ENCODE peak calls at places on chromosomes 12 and 14, in eight cellular contexts. F is upper lobe of left lung, V is uterus, X is GM12891, W is IMR-90, B is body of pancreas, E is lower leg skin, Z is transverse colon. I is an unnamed sample.

GRCh38 chr12:65779091-65779642 is 45.1 kb upstream of the HMGA2 start:
- DNase-seq in F (no peak), V (no peak), X (no peak), W (peak; percentile 61), B (no peak), E (no peak), Z (no peak), I (no peak)

GRCh38 chr12:93137656-93138612 is 208.8 kb upstream of the EEA1 start:
- DNase-seq in F (peak; percentile 51), V (no peak), X (no peak), W (peak; percentile 90), B (peak; percentile 26), E (peak; percentile 36), Z (no peak), I (peak; percentile 60)

GRCh38 chr14:105193916-105194782 is 13.0 kb upstream of the NUDT14 start:
- DNase-seq in F (no peak), V (no peak), X (no peak), W (peak; percentile 11), B (no peak), E (no peak), Z (no peak), I (no peak)

GRCh38 chr14:101235042-101235871 is 326.0 kb upstream of the DIO3 start:
- DNase-seq in F (peak; percentile 45), V (peak; percentile 54), X (peak; percentile 65), W (peak; percentile 32), B (peak; percentile 61), E (peak; percentile 21), Z (peak; percentile 65), I (peak; percentile 86)

GRCh38 chr12:109027767-109028166 is 6.9 kb upstream of the SVOP start:
- DNase-seq in F (no peak), V (no peak), X (no peak), W (peak; percentile 64), B (no peak), E (no peak), Z (no peak), I (no peak)

GRCh38 chr14:90820958-90821357 is 4.7 kb upstream of the TTC7B start:
- DNase-seq in F (no peak), V (no peak), X (peak; percentile 52), W (peak; percentile 55), B (peak; percentile 53), E (no peak), Z (peak; percentile 27), I (peak; percentile 100)

GRCh38 chr14:71311061-71311460 is 403.8 kb downstream of the PCNX1 start:
- DNase-seq in F (no peak), V (no peak), X (no peak), W (no peak), B (no peak), E (no peak), Z (no peak), I (no peak)

GRCh38 chr12:55996715-55997534 is at the start of gene SUOX:
- DNase-seq in F (peak; percentile 99), V (peak; percentile 96), X (peak; percentile 96), W (peak; percentile 96), B (peak; percentile 99), E (peak; percentile 96), Z (peak; percentile 97), I (peak; percentile 98)

GRCh38 chr12:130339946-130340345 is 2.3 kb downstream of the PIWIL1 start:
- DNase-seq in F (no peak), V (no peak), X (no peak), W (no peak), B (no peak), E (no peak), Z (peak; percentile 47), I (no peak)

GRCh38 chr12:26054383-26054782 is 70.5 kb downstream of the BHLHE41 start:
- DNase-seq in F (no peak), V (no peak), X (no peak), W (no peak), B (no peak), E (no peak), Z (no peak), I (no peak)

GRCh38 chr14:95059126-95059525 is 98.2 kb downstream of the DICER1 start:
- DNase-seq in F (no peak), V (no peak), X (no peak), W (no peak), B (no peak), E (no peak), Z (no peak), I (no peak)

GRCh38 chr12:68207276-68207675 is 18.3 kb downstream of the IL26 start:
- DNase-seq in F (no peak), V (no peak), X (no peak), W (no peak), B (no peak), E (no peak), Z (no peak), I (no peak)

GRCh38 chr12:88207921-88208640 is 66.0 kb downstream of the TMTC3 start:
- DNase-seq in F (no peak), V (no peak), X (no peak), W (peak; percentile 79), B (peak; percentile 27), E (no peak), Z (no peak), I (peak; percentile 13)

DNA sequence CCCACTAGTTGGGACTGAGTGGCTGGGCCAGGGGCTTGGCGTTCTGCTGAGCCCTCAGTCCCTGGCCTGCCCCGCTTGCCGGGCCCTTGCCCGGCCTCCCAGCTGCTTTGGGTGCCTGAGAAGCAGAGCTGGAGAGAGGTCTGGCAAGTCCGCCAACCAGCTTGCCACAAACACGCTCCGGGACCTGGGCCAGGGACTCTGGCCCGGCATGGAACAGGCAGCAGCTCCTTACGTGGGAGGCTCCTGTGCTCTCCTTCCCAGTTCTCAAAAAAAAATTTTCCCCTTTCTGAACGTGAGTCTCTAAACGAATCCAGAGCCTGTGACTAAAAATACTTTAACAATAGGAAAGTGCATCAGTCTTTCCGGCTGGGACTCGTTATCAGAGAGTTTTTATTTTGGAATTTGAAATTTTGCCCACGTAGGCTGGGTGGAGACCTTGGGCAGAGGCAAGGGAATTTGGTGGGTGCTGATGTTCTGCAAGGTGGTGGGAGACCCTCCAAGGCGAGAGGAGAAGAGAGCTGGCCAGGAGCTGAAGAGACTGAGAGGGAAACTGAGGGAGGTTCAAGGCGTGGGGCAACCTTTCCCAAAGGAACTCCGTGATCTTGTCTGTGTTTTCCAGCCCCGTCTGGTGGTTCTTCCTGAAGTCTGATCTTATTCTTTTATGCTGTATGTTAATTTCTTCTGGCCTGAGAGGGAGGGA is 6.8 kb upstream of the NR4A1 start:
- DNase-seq in F (peak; percentile 62), V (peak; percentile 93), X (no peak), W (no peak), B (peak; percentile 86), E (no peak), Z (peak; percentile 57), I (no peak)
- TF ChIP-seq POLR2A in F (no peak), V (peak; percentile 61), X (no peak), W (no peak), B (peak; percentile 46), E (no peak), Z (no peak), I (no peak)

DNA sequence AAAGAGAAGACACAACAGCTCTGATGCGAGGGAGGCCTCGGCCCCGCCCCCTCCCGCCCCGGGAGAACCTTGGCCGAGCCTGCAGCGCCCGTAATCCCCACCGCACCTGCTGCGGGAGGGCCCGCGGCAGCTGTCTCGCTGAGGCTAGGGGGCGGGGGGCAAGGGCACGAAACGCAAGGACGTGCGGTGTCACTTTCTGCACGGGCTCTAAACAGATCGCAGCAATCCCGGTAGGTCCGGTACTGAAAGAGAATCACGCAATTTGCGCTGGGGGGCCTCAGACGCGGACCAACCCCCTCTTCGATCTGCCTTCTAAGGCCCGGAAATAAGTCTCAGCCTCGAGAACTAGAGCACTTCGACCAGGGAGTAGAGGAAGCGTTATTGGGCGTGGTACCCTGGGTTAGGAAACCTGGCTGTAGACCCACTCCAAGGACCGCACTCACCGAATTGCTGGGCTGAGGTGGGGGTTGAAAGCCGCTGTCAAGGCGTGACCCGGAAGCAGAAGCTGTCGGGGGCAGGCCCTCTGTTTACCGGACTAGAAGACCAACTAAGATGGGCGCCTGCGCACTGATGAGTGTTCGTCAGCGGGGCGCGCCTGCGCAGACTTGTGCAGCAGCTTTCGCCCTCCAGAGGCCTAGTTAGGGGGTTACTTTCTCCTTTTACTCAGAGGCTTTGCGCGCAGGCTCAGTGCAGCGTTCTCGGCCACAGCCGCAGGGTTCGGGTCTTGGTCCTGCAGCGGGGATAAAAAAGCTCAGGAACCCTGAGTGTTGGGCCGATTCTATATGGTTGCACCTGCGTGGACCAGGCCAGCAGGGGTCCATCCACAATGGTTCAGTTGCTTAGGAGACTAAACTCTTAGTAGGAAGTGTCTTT is at the start of gene ASB8:
- DNase-seq in F (peak; percentile 100), V (peak; percentile 100), X (peak; percentile 80), W (peak; percentile 97), B (peak; percentile 99), E (peak; percentile 98), Z (peak; percentile 99), I (peak; percentile 91)
- TF ChIP-seq POLR2A in F (peak; percentile 56), V (peak; percentile 57), X (peak; percentile 77), W (no peak), B (peak; percentile 65), E (no peak), Z (peak; percentile 53), I (no peak)

GRCh38 chr14:106850913-106851825 is 1324.8 kb downstream of the TMEM121 start:
- DNase-seq in F (no peak), V (no peak), X (no peak), W (no peak), B (no peak), E (no peak), Z (peak; percentile 24), I (no peak)
- TF ChIP-seq POLR2A in F (no peak), V (no peak), X (no peak), W (no peak), B (no peak), E (no peak), Z (no peak), I (no peak)

GRCh38 chr12:119672194-119672593 is 4.3 kb downstream of the PRKAB1 start:
- DNase-seq in F (no peak), V (no peak), X (no peak), W (no peak), B (no peak), E (no peak), Z (no peak), I (no peak)

GRCh38 chr12:119671070-119671469 is 3.1 kb downstream of the PRKAB1 start:
- DNase-seq in F (no peak), V (no peak), X (no peak), W (no peak), B (no peak), E (no peak), Z (no peak), I (no peak)

GRCh38 chr12:119667577-119668314 is at the start of gene PRKAB1:
- DNase-seq in F (peak; percentile 99), V (peak; percentile 93), X (peak; percentile 95), W (peak; percentile 96), B (peak; percentile 99), E (peak; percentile 93), Z (peak; percentile 98), I (peak; percentile 95)

GRCh38 chr12:119668315-119668651 is 350 bp downstream of the PRKAB1 start:
- DNase-seq in F (no peak), V (no peak), X (no peak), W (peak; percentile 8), B (no peak), E (no peak), Z (no peak), I (no peak)

DNA sequence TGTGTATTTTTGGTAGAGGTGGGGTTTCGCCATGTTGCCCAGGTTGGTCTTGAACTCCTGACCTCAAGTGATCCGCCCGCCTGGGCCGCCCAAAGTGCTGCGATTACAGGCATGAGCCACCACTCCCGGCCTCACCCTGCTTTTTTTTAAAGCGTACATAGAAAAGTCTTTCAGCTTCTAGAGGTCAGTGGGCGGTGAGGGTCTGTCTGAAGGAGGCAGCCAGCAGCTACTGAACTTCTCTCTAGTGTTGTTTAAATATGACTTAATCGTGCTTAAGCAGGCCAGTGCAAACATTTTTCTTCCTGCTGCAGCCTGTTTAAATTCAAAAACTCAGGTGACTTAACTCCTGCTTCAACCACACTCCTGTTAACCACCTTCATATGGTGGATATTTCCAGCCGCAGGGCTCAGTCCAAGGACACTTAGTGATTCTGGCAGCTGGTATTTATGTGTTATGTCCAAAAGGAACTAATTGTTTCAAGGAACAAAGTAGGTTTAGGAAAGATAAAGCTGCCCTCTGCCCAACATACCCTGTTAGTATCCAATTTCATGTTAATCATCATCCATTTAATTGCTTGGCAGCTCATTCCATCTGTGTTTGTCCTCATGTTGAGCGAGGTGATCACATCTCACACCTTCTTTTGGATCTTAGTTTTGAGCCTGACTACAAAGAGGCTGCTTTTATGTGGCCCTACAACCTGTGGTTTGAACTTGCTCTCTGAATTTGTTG is 2.0 kb downstream of the PRKAB1 start:
- DNase-seq in F (peak; percentile 87), V (no peak), X (no peak), W (no peak), B (peak; percentile 83), E (no peak), Z (peak; percentile 70), I (no peak)
- TF ChIP-seq POLR2A in F (no peak), V (no peak), X (no peak), W (no peak), B (peak; percentile 80), E (no peak), Z (peak; percentile 55), I (no peak)